ENCODE peak calls at places on chromosomes 5 and 9, in four cellular contexts. X is GM12878, E is K562, Z is IMR-90. J is an unnamed sample.

GRCh38 chr9:104765138-104765537 is 1.2 kb downstream of the NIPSNAP3B start:
- DNase-seq in X (no peak), E (no peak), Z (no peak), J (no peak)

GRCh38 chr5:136066705-136067271 is 38.0 kb downstream of the TGFBI start:
- DNase-seq in X (no peak), E (no peak), Z (peak; percentile 77), J (no peak)

GRCh38 chr9:70563437-70564204 is 149.2 kb upstream of the KLF9 start:
- DNase-seq in X (peak; percentile 83), E (no peak), Z (peak; percentile 76), J (no peak)

GRCh38 chr9:72905514-72906480 is 47.1 kb downstream of the ALDH1A1 start:
- DNase-seq in X (no peak), E (no peak), Z (no peak), J (no peak)

GRCh38 chr9:111730937-111731567 is 63.7 kb downstream of the SHOC1 start:
- DNase-seq in X (no peak), E (no peak), Z (peak; percentile 33), J (peak; percentile 16)

GRCh38 chr9:92504881-92505280 is 22.6 kb upstream of the ASPN start:
- DNase-seq in X (no peak), E (peak; percentile 37), Z (peak; percentile 35), J (no peak)

GRCh38 chr5:132396589-132397001 is 27.1 kb downstream of the SLC22A5 start:
- DNase-seq in X (no peak), E (no peak), Z (no peak), J (no peak)

GRCh38 chr5:34656700-34657549 is 797 bp downstream of the RAI14 start:
- DNase-seq in X (no peak), E (peak; percentile 61), Z (no peak), J (peak; percentile 21)

GRCh38 chr5:173479711-173480110 is 136.7 kb downstream of the BOD1 start:
- DNase-seq in X (no peak), E (no peak), Z (peak; percentile 78), J (no peak)

GRCh38 chr5:76144892-76145291 is 61.7 kb downstream of the SV2C start:
- DNase-seq in X (no peak), E (no peak), Z (no peak), J (no peak)

GRCh38 chr9:83557317-83557716 is 19.1 kb upstream of the FRMD3 start:
- DNase-seq in X (no peak), E (no peak), Z (no peak), J (no peak)

GRCh38 chr9:133005957-133006356 is 24.8 kb upstream of the GTF3C5 start:
- DNase-seq in X (no peak), E (no peak), Z (no peak), J (no peak)

GRCh38 chr9:114775121-114775520 is 30.7 kb downstream of the TNFSF15 start:
- DNase-seq in X (no peak), E (no peak), Z (no peak), J (no peak)

GRCh38 chr5:14228219-14228618 is 85.1 kb downstream of the TRIO start:
- DNase-seq in X (no peak), E (no peak), Z (no peak), J (no peak)

GRCh38 chr5:82777106-82777505 is 300.1 kb downstream of the TMEM167A start:
- DNase-seq in X (no peak), E (no peak), Z (no peak), J (no peak)

GRCh38 chr9:93295456-93296076 is 111.6 kb downstream of the WNK2 start:
- DNase-seq in X (no peak), E (no peak), Z (no peak), J (no peak)

GRCh38 chr5:109844148-109844547 is 154.4 kb downstream of the MAN2A1 start:
- DNase-seq in X (no peak), E (peak; percentile 12), Z (peak; percentile 28), J (peak; percentile 16)

GRCh38 chr9:109861499-109861898 is 81.5 kb downstream of the PALM2AKAP2 start:
- DNase-seq in X (no peak), E (no peak), Z (peak; percentile 70), J (no peak)

GRCh38 chr5:55180016-55180415 is 7.0 kb upstream of the CDC20B start:
- DNase-seq in X (no peak), E (no peak), Z (no peak), J (no peak)

GRCh38 chr5:394671-395155 is 48.3 kb upstream of the EXOC3 start:
- DNase-seq in X (no peak), E (no peak), Z (no peak), J (no peak)

GRCh38 chr5:1666812-1667588 is 132.6 kb downstream of the MRPL36 start:
- DNase-seq in X (no peak), E (peak; percentile 69), Z (no peak), J (peak; percentile 33)

GRCh38 chr5:107893642-107894041 is 222.9 kb upstream of the EFNA5 start:
- DNase-seq in X (no peak), E (no peak), Z (peak; percentile 32), J (no peak)

GRCh38 chr5:9329125-9329524 is 216.8 kb downstream of the SEMA5A start:
- DNase-seq in X (no peak), E (no peak), Z (no peak), J (no peak)

GRCh38 chr9:87710448-87710847 is 15.5 kb upstream of the CTSL start:
- DNase-seq in X (no peak), E (peak; percentile 40), Z (no peak), J (no peak)

GRCh38 chr5:150164640-150165039 is 1.9 kb upstream of the CDX1 start:
- DNase-seq in X (no peak), E (no peak), Z (peak; percentile 25), J (no peak)

GRCh38 chr5:15209053-15209762 is 290.8 kb upstream of the FBXL7 start:
- DNase-seq in X (no peak), E (no peak), Z (no peak), J (no peak)

GRCh38 chr5:106121972-106122605 is 1548.6 kb downstream of the EFNA5 start:
- DNase-seq in X (no peak), E (peak; percentile 47), Z (peak; percentile 4), J (peak; percentile 28)

GRCh38 chr9:4430492-4431261 is 59.6 kb upstream of the SLC1A1 start:
- DNase-seq in X (no peak), E (no peak), Z (no peak), J (no peak)

GRCh38 chr9:4433379-4433778 is 56.9 kb upstream of the SLC1A1 start:
- DNase-seq in X (no peak), E (no peak), Z (no peak), J (no peak)

DNA sequence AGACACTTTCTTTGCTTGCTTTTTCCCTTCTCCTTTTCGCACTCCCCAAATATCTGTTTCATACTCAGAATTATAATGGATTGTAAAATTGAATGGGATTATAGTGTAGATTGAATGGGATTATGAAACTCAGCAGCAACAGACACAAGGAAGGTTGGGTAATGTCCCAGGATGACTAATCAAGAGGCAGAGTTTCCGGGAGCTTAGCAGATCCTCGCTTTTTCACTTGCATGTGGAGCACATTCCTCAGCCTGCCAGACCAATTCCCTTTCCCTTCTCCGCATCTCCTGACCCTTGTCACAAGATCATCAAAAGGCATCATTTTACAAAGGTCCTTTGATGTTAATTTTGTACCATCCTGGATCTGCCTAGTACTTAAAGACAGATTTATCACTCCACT is 55.1 kb upstream of the SLC1A1 start:
- DNase-seq in X (no peak), E (no peak), Z (peak; percentile 23), J (peak; percentile 20)
- TF ChIP-seq ELK1 in X (no peak), E (no peak), Z (no peak), J (no peak)

GRCh38 chr9:77488439-77489126 is 159.5 kb downstream of the GNA14 start:
- DNase-seq in X (no peak), E (no peak), Z (peak; percentile 20), J (no peak)
- TF ChIP-seq ELK1 in X (no peak), E (no peak), Z (no peak), J (no peak)

GRCh38 chr9:96219615-96220257 is 82.2 kb downstream of the HSD17B3 start:
- DNase-seq in X (no peak), E (peak; percentile 39), Z (no peak), J (peak; percentile 31)
- TF ChIP-seq ELK1 in X (no peak), E (no peak), Z (no peak), J (no peak)

GRCh38 chr9:34493972-34494535 is 28.7 kb downstream of the ENHO start:
- DNase-seq in X (no peak), E (peak; percentile 50), Z (peak; percentile 53), J (peak; percentile 19)
- TF ChIP-seq ELK1 in X (no peak), E (no peak), Z (no peak), J (no peak)